ENCODE peak calls at places on chromosomes 1 and 21, in ten cellular contexts. D, P, X, R, Z, V, H, G, T and E are unnamed samples.

GRCh38 chr21:42145569-42146250 is 73.2 kb upstream of the ABCG1 start:
- DNase-seq in D (peak; percentile 75), P (peak; percentile 45), X (peak; percentile 71), R (peak; percentile 34), Z (peak; percentile 52), V (no peak), H (peak; percentile 27), G (peak; percentile 76), T (peak; percentile 57), E (peak; percentile 88)

GRCh38 chr1:214850432-214851010 is 232.0 kb upstream of the KCNK2 start:
- DNase-seq in D (no peak), P (no peak), X (no peak), R (no peak), Z (no peak), V (no peak), H (no peak), G (no peak), T (no peak), E (no peak)

GRCh38 chr21:18832950-18833349 is 429.4 kb upstream of the TMPRSS15 start:
- DNase-seq in D (no peak), P (no peak), X (no peak), R (peak; percentile 89), Z (no peak), V (no peak), H (no peak), G (no peak), T (no peak), E (no peak)

GRCh38 chr1:40140211-40140709 is 20.9 kb upstream of the RLF start:
- DNase-seq in D (no peak), P (no peak), X (no peak), R (peak; percentile 3), Z (no peak), V (no peak), H (no peak), G (no peak), T (no peak), E (no peak)

GRCh38 chr1:223712856-223713494 is 636 bp downstream of the CAPN2 start:
- DNase-seq in D (no peak), P (peak; percentile 23), X (no peak), R (no peak), Z (no peak), V (peak; percentile 29), H (no peak), G (no peak), T (no peak), E (no peak)

GRCh38 chr1:74485622-74486021 is 26.8 kb downstream of the LRRC53 start:
- DNase-seq in D (no peak), P (no peak), X (no peak), R (no peak), Z (no peak), V (no peak), H (no peak), G (no peak), T (no peak), E (no peak)

GRCh38 chr1:33039840-33040239 is 3.2 kb upstream of the AK2 start:
- DNase-seq in D (no peak), P (no peak), X (no peak), R (no peak), Z (no peak), V (no peak), H (no peak), G (no peak), T (no peak), E (no peak)

GRCh38 chr1:236890152-236891056 is 95.3 kb downstream of the MTR start:
- DNase-seq in D (no peak), P (no peak), X (no peak), R (no peak), Z (no peak), V (no peak), H (no peak), G (no peak), T (peak; percentile 27), E (no peak)

GRCh38 chr21:28936036-28936435 is 56.6 kb downstream of the LTN1 start:
- DNase-seq in D (no peak), P (no peak), X (no peak), R (no peak), Z (no peak), V (no peak), H (no peak), G (no peak), T (no peak), E (no peak)

GRCh38 chr1:191963286-191963685 is 195.0 kb upstream of the RGS18 start:
- DNase-seq in D (no peak), P (no peak), X (no peak), R (peak; percentile 18), Z (no peak), V (no peak), H (no peak), G (no peak), T (no peak), E (no peak)

GRCh38 chr1:203692565-203693470 is 66.2 kb downstream of the ATP2B4 start:
- DNase-seq in D (no peak), P (no peak), X (peak; percentile 91), R (peak; percentile 95), Z (no peak), V (no peak), H (no peak), G (no peak), T (peak; percentile 89), E (no peak)

GRCh38 chr1:116390195-116390594 is 17.2 kb downstream of the ATP1A1 start:
- DNase-seq in D (no peak), P (peak; percentile 20), X (no peak), R (no peak), Z (no peak), V (no peak), H (no peak), G (no peak), T (no peak), E (no peak)

GRCh38 chr1:235468009-235468408 is 36.2 kb downstream of the B3GALNT2 start:
- DNase-seq in D (no peak), P (no peak), X (no peak), R (no peak), Z (no peak), V (no peak), H (no peak), G (no peak), T (no peak), E (no peak)

GRCh38 chr21:32423320-32423719 is 10.8 kb downstream of the EVA1C start:
- DNase-seq in D (no peak), P (no peak), X (no peak), R (peak; percentile 84), Z (no peak), V (no peak), H (no peak), G (no peak), T (no peak), E (no peak)

GRCh38 chr1:99886841-99887240 is 36.7 kb downstream of the AGL start:
- DNase-seq in D (no peak), P (no peak), X (no peak), R (peak; percentile 22), Z (no peak), V (no peak), H (no peak), G (no peak), T (no peak), E (no peak)

GRCh38 chr1:21264913-21265312 is 25.4 kb downstream of the ECE1 start:
- DNase-seq in D (no peak), P (no peak), X (no peak), R (peak; percentile 66), Z (no peak), V (no peak), H (no peak), G (no peak), T (no peak), E (no peak)

GRCh38 chr1:183609313-183609712 is 19.1 kb upstream of the NCF2 start:
- DNase-seq in D (no peak), P (no peak), X (no peak), R (peak; percentile 81), Z (no peak), V (no peak), H (no peak), G (no peak), T (peak; percentile 73), E (no peak)

GRCh38 chr1:74971982-74972381 is 162.2 kb upstream of the LHX8 start:
- DNase-seq in D (no peak), P (no peak), X (no peak), R (no peak), Z (no peak), V (no peak), H (no peak), G (no peak), T (no peak), E (no peak)

GRCh38 chr1:32924881-32925344 is 23.7 kb upstream of the TMEM54 start:
- DNase-seq in D (no peak), P (no peak), X (no peak), R (no peak), Z (no peak), V (no peak), H (no peak), G (no peak), T (peak; percentile 43), E (no peak)

GRCh38 chr1:41742219-41742618 is 176.5 kb downstream of the HIVEP3 start:
- DNase-seq in D (peak; percentile 91), P (no peak), X (no peak), R (peak; percentile 81), Z (no peak), V (no peak), H (peak; percentile 73), G (no peak), T (no peak), E (no peak)

GRCh38 chr1:192161974-192162373 is 3.7 kb downstream of the RGS18 start:
- DNase-seq in D (no peak), P (no peak), X (no peak), R (no peak), Z (no peak), V (no peak), H (no peak), G (no peak), T (no peak), E (no peak)

GRCh38 chr1:54037476-54037875 is 15.5 kb downstream of the TMEM59 start:
- DNase-seq in D (no peak), P (no peak), X (no peak), R (peak; percentile 39), Z (no peak), V (no peak), H (no peak), G (no peak), T (no peak), E (no peak)

GRCh38 chr1:226662704-226663326 is 76.3 kb downstream of the ITPKB start:
- DNase-seq in D (no peak), P (peak; percentile 72), X (peak; percentile 94), R (peak; percentile 95), Z (peak; percentile 69), V (peak; percentile 67), H (no peak), G (no peak), T (peak; percentile 77), E (no peak)

GRCh38 chr1:109821221-109821669 is 57.5 kb upstream of the EPS8L3 start:
- DNase-seq in D (no peak), P (no peak), X (peak; percentile 92), R (peak; percentile 82), Z (no peak), V (peak; percentile 26), H (no peak), G (peak; percentile 63), T (peak; percentile 74), E (no peak)

GRCh38 chr1:197998110-197998509 is 80.9 kb downstream of the LHX9 start:
- DNase-seq in D (no peak), P (no peak), X (no peak), R (no peak), Z (no peak), V (no peak), H (no peak), G (no peak), T (no peak), E (no peak)